ENCODE peak calls at places on chromosomes 4 and X, in seven cellular contexts. A, V, J, N, I, Q and Z are unnamed samples.

GRCh38 chr4:92305878-92306520 is 2.2 kb downstream of the GRID2 start:
- DNase-seq in A (no peak), V (no peak), J (no peak), N (no peak), I (no peak), Q (no peak), Z (peak; percentile 2)

GRCh38 chr4:42172391-42172790 is 19.9 kb upstream of the BEND4 start:
- DNase-seq in A (no peak), V (no peak), J (no peak), N (no peak), I (no peak), Q (no peak), Z (no peak)

GRCh38 chr4:81688085-81688484 is 216.4 kb upstream of the RASGEF1B start:
- DNase-seq in A (peak; percentile 18), V (peak; percentile 22), J (peak; percentile 5), N (no peak), I (no peak), Q (no peak), Z (peak; percentile 48)

GRCh38 chrX:37686348-37686736 is 751 bp downstream of the XK start:
- DNase-seq in A (no peak), V (no peak), J (no peak), N (no peak), I (no peak), Q (no peak), Z (no peak)

GRCh38 chrX:73903941-73904340 is 340.9 kb downstream of the CHIC1 start:
- DNase-seq in A (no peak), V (peak; percentile 68), J (no peak), N (no peak), I (no peak), Q (no peak), Z (peak; percentile 81)

GRCh38 chr4:141275834-141276233 is 55.1 kb downstream of the ZNF330 start:
- DNase-seq in A (peak; percentile 80), V (peak; percentile 88), J (no peak), N (no peak), I (no peak), Q (no peak), Z (peak; percentile 44)

GRCh38 chrX:37332987-37333658 is 16.0 kb upstream of the PRRG1 start:
- DNase-seq in A (no peak), V (peak; percentile 27), J (no peak), N (no peak), I (no peak), Q (no peak), Z (no peak)

GRCh38 chrX:17944833-17945497 is 83.9 kb upstream of the RAI2 start:
- DNase-seq in A (no peak), V (no peak), J (peak; percentile 4), N (peak; percentile 57), I (peak; percentile 7), Q (no peak), Z (peak; percentile 3)

GRCh38 chr4:74942251-74942917 is 9.5 kb downstream of the PARM1 start:
- DNase-seq in A (no peak), V (no peak), J (no peak), N (no peak), I (no peak), Q (peak; percentile 75), Z (no peak)

GRCh38 chr4:7876096-7876993 is 63.3 kb downstream of the AFAP1 start:
- DNase-seq in A (peak; percentile 70), V (peak; percentile 70), J (peak; percentile 63), N (peak; percentile 34), I (peak; percentile 8), Q (no peak), Z (peak; percentile 72)

GRCh38 chr4:184355111-184355604 is 119.2 kb downstream of the IRF2 start:
- DNase-seq in A (peak; percentile 87), V (peak; percentile 99), J (no peak), N (peak; percentile 98), I (peak; percentile 85), Q (peak; percentile 65), Z (peak; percentile 89)

GRCh38 chr4:164977243-164978164 is at the start of gene TRIM61:
- DNase-seq in A (peak; percentile 34), V (peak; percentile 55), J (no peak), N (peak; percentile 70), I (peak; percentile 93), Q (no peak), Z (peak; percentile 66)

GRCh38 chrX:46256875-46257274 is 288.3 kb downstream of the ZNF674 start:
- DNase-seq in A (no peak), V (no peak), J (no peak), N (no peak), I (no peak), Q (no peak), Z (no peak)

GRCh38 chrX:140163376-140164159 is 198.2 kb upstream of the CXorf66 start:
- DNase-seq in A (no peak), V (no peak), J (no peak), N (peak; percentile 52), I (no peak), Q (no peak), Z (peak; percentile 26)

GRCh38 chrX:36218801-36219200 is 299.3 kb downstream of the CFAP47 start:
- DNase-seq in A (no peak), V (no peak), J (no peak), N (no peak), I (no peak), Q (no peak), Z (no peak)

GRCh38 chr4:110617095-110617494 is 5.8 kb downstream of the PITX2 start:
- DNase-seq in A (no peak), V (no peak), J (no peak), N (no peak), I (no peak), Q (no peak), Z (no peak)

GRCh38 chr4:29326816-29327215 is 1393.4 kb upstream of the PCDH7 start:
- DNase-seq in A (no peak), V (peak; percentile 20), J (no peak), N (peak; percentile 53), I (no peak), Q (no peak), Z (peak; percentile 4)

GRCh38 chr4:173527103-173527876 is 2.7 kb downstream of the HAND2 start:
- DNase-seq in A (no peak), V (peak; percentile 74), J (no peak), N (no peak), I (no peak), Q (no peak), Z (no peak)

GRCh38 chr4:174948826-174949225 is 30.7 kb downstream of the ADAM29 start:
- DNase-seq in A (no peak), V (no peak), J (no peak), N (no peak), I (no peak), Q (no peak), Z (no peak)

GRCh38 chr4:177369372-177369771 is 59.7 kb downstream of the NEIL3 start:
- DNase-seq in A (peak; percentile 79), V (peak; percentile 59), J (no peak), N (no peak), I (no peak), Q (no peak), Z (peak; percentile 72)

GRCh38 chr4:56986952-56987351 is 8.3 kb downstream of the POLR2B start:
- DNase-seq in A (no peak), V (no peak), J (no peak), N (no peak), I (no peak), Q (no peak), Z (no peak)

GRCh38 chr4:1199556-1200331 is 27.4 kb upstream of the SPON2 start:
- DNase-seq in A (no peak), V (no peak), J (no peak), N (no peak), I (no peak), Q (no peak), Z (no peak)

GRCh38 chr4:6226506-6226905 is 26.2 kb upstream of the JAKMIP1 start:
- DNase-seq in A (no peak), V (no peak), J (no peak), N (no peak), I (no peak), Q (no peak), Z (no peak)
- H3K4me3 ChIP-seq in A (no peak overlapping the region), V (no peak overlapping the region), J (no peak overlapping the region), N (no peak overlapping the region), I (no peak overlapping the region), Q (no peak overlapping the region), Z (no peak overlapping the region)

GRCh38 chr4:146335763-146336412 is 121.5 kb downstream of the REELD1 start:
- DNase-seq in A (no peak), V (peak; percentile 32), J (no peak), N (no peak), I (no peak), Q (no peak), Z (peak; percentile 19)

GRCh38 chr4:146340798-146341197 is 126.5 kb downstream of the REELD1 start:
- DNase-seq in A (no peak), V (peak; percentile 47), J (no peak), N (peak; percentile 63), I (peak; percentile 23), Q (no peak), Z (peak; percentile 53)

GRCh38 chr4:146334862-146335449 is 120.6 kb downstream of the REELD1 start:
- DNase-seq in A (no peak), V (no peak), J (no peak), N (peak; percentile 26), I (peak; percentile 18), Q (no peak), Z (no peak)

GRCh38 chr4:146336413-146336807 is 122.1 kb downstream of the REELD1 start:
- DNase-seq in A (peak; percentile 35), V (no peak), J (peak; percentile 4), N (no peak), I (no peak), Q (no peak), Z (peak; percentile 14)

GRCh38 chr4:146338512-146338911 is 124.2 kb downstream of the REELD1 start:
- DNase-seq in A (no peak), V (peak; percentile 47), J (no peak), N (peak; percentile 63), I (peak; percentile 14), Q (no peak), Z (peak; percentile 43)
- TF ChIP-seq CTCF in A (no peak), V (peak; percentile 17), J (no peak), N (peak; percentile 48), I (no peak), Q (no peak), Z (no peak)

GRCh38 chrX:118498351-118498750 is 2.7 kb downstream of the DOCK11 start:
- DNase-seq in A (no peak), V (no peak), J (no peak), N (no peak), I (no peak), Q (no peak), Z (no peak)
- H3K4me3 ChIP-seq in A (no peak overlapping the region), V (no peak overlapping the region), J (no peak overlapping the region), N (no peak overlapping the region), I (no peak overlapping the region), Q (no peak overlapping the region), Z (no peak overlapping the region)

DNA sequence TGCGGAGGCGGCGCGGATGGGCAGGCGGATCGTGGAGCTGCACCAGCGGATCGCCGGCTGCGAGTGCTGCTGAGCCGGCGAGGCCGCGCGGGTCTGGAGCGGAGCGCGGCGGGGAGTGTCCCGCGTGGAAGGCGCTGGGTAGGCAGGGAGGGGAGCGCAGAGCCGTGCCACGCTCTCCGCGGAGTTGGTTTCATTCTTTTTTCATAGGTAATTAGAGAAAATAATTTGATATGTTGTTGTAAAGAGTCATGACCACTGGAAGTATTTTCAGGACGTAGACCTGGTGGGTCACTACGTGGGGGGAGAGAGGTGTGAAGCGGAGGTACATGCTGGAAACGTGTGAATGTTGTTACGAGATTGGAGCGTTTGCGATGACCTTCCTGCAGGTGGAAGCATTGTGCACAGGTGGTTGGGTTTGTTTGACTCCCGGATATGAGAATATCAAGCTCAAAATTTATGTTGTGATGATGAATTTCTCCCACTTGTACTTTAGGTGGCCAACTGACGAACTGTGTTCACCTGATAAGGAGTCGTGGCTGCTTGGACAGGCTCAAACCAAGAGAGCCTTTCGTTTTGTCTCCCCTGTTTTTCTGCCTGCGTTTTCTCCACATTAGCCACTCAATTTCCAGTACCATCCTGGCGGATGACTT is 19.1 kb upstream of the S100P start:
- DNase-seq in A (peak; percentile 7), V (peak; percentile 41), J (peak; percentile 64), N (peak; percentile 33), I (peak; percentile 84), Q (no peak), Z (peak; percentile 61)
- TF ChIP-seq CTCF in A (peak; percentile 57), V (peak; percentile 34), J (peak; percentile 67), N (peak; percentile 36), I (peak; percentile 63), Q (peak; percentile 63), Z (peak; percentile 53)